ENCODE peak calls at places on chromosomes 13 and 19, in seven cellular contexts. Q is GF-D8, E is cardiac muscle cell, L is AG09319, Y is fibroblast of lung, C is brain microvascular endothelial cell, X is ACHN. V is an unnamed sample.

GRCh38 chr19:46069841-46070341 is 29.1 kb upstream of the IGFL4 start:
- DNase-seq in Q (no peak), E (peak; percentile 95), L (no peak), Y (peak; percentile 96), C (peak; percentile 96), X (peak; percentile 34), V (no peak)

GRCh38 chr13:61255035-61255796 is 160.4 kb downstream of the PCDH20 start:
- DNase-seq in Q (no peak), E (peak; percentile 23), L (no peak), Y (peak; percentile 6), C (no peak), X (peak; percentile 16), V (no peak)

GRCh38 chr13:105599477-105600037 is 935.9 kb downstream of the EFNB2 start:
- DNase-seq in Q (no peak), E (no peak), L (no peak), Y (no peak), C (no peak), X (no peak), V (no peak)

GRCh38 chr19:56177564-56178243 is 1.9 kb downstream of the GALP start:
- DNase-seq in Q (no peak), E (no peak), L (no peak), Y (no peak), C (no peak), X (no peak), V (no peak)

GRCh38 chr13:26819067-26819466 is 58.5 kb upstream of the GPR12 start:
- DNase-seq in Q (no peak), E (no peak), L (no peak), Y (no peak), C (no peak), X (no peak), V (no peak)

GRCh38 chr19:57675881-57676280 is 5.9 kb upstream of the ZNF551 start:
- DNase-seq in Q (no peak), E (no peak), L (no peak), Y (no peak), C (no peak), X (no peak), V (peak; percentile 75)

GRCh38 chr13:40682449-40683240 is 16.2 kb upstream of the FOXO1 start:
- DNase-seq in Q (no peak), E (peak; percentile 51), L (no peak), Y (peak; percentile 62), C (no peak), X (peak; percentile 49), V (no peak)

GRCh38 chr13:45879666-45880065 is 28.1 kb upstream of the SIAH3 start:
- DNase-seq in Q (no peak), E (no peak), L (no peak), Y (no peak), C (no peak), X (peak; percentile 19), V (no peak)

GRCh38 chr13:112481458-112481857 is 105.3 kb downstream of the SPACA7 start:
- DNase-seq in Q (no peak), E (no peak), L (no peak), Y (no peak), C (no peak), X (no peak), V (peak; percentile 3)

GRCh38 chr13:35621989-35622388 is 145.5 kb upstream of the MAB21L1 start:
- DNase-seq in Q (no peak), E (peak; percentile 24), L (no peak), Y (no peak), C (no peak), X (no peak), V (peak; percentile 9)

GRCh38 chr19:37950471-37951175 is 43.6 kb downstream of the SIPA1L3 start:
- DNase-seq in Q (no peak), E (no peak), L (no peak), Y (no peak), C (no peak), X (no peak), V (no peak)

GRCh38 chr13:40780822-40781401 is 8.5 kb upstream of the SLC25A15 start:
- DNase-seq in Q (no peak), E (peak; percentile 26), L (no peak), Y (peak; percentile 9), C (peak; percentile 57), X (peak; percentile 5), V (no peak)

GRCh38 chr19:10685210-10685609 is 16.0 kb upstream of the QTRT1 start:
- DNase-seq in Q (no peak), E (no peak), L (no peak), Y (no peak), C (no peak), X (no peak), V (no peak)

GRCh38 chr19:16112778-16113177 is 1.1 kb downstream of the RAB8A start:
- DNase-seq in Q (peak; percentile 27), E (no peak), L (no peak), Y (no peak), C (no peak), X (no peak), V (no peak)

GRCh38 chr13:90003566-90003965 is 1343.9 kb upstream of the MIR17HG start:
- DNase-seq in Q (no peak), E (no peak), L (no peak), Y (no peak), C (no peak), X (no peak), V (no peak)

GRCh38 chr19:38063921-38064320 is 156.9 kb downstream of the SIPA1L3 start:
- DNase-seq in Q (no peak), E (no peak), L (no peak), Y (no peak), C (no peak), X (no peak), V (no peak)

GRCh38 chr19:5988520-5989387 is 10.8 kb upstream of the RANBP3 start:
- DNase-seq in Q (no peak), E (no peak), L (no peak), Y (peak; percentile 23), C (no peak), X (no peak), V (no peak)

GRCh38 chr13:47215741-47216140 is 318.9 kb upstream of the HTR2A start:
- DNase-seq in Q (no peak), E (peak; percentile 92), L (peak; percentile 24), Y (peak; percentile 81), C (peak; percentile 88), X (peak; percentile 38), V (no peak)

GRCh38 chr19:5110546-5110945 is 141.6 kb downstream of the KDM4B start:
- DNase-seq in Q (no peak), E (no peak), L (no peak), Y (no peak), C (no peak), X (no peak), V (no peak)

V was measured in GM04503.